ENCODE peak calls at places on chromosomes 6 and 20, in eight cellular contexts. F is heart left ventricle, W is stomach, C is uterus, H is ovary, Z is HCT116, S is transverse colon, B is adrenal gland. P is an unnamed sample.

GRCh38 chr20:32040142-32040953 is 11.7 kb upstream of the HCK start:
- DNase-seq in W (no peak), B (peak; percentile 60), H (no peak), C (no peak), S (peak; percentile 30), Z (no peak), F (no peak), P (peak; percentile 77)

GRCh38 chr6:158770533-158770932 is 48.6 kb downstream of the EZR start:
- DNase-seq in F (peak; percentile 61), Z (no peak), B (no peak), S (no peak), H (no peak), W (no peak), C (no peak), P (no peak)

GRCh38 chr6:54291146-54291545 is 17.1 kb upstream of the TINAG start:
- DNase-seq in B (no peak), H (no peak), F (no peak), S (no peak), Z (no peak), W (no peak), C (no peak), P (no peak)

GRCh38 chr6:3247255-3248146 is 11.2 kb upstream of the PSMG4 start:
- DNase-seq in C (peak; percentile 65), F (no peak), H (peak; percentile 82), S (peak; percentile 64), B (peak; percentile 75), W (peak; percentile 46), Z (no peak), P (peak; percentile 71)

GRCh38 chr6:102662851-102663250 is 1269.3 kb downstream of the GRIK2 start:
- DNase-seq in H (no peak), W (no peak), B (no peak), Z (no peak), F (no peak), S (no peak), C (no peak), P (no peak)

GRCh38 chr20:33006776-33007375 is 628 bp upstream of the BPIFB2 start:
- DNase-seq in Z (no peak), H (no peak), W (no peak), B (no peak), F (no peak), C (no peak), S (no peak), P (no peak)

GRCh38 chr6:168558686-168559085 is 117.7 kb downstream of the SMOC2 start:
- DNase-seq in F (no peak), C (no peak), W (no peak), Z (no peak), H (no peak), B (no peak), S (no peak), P (no peak)

GRCh38 chr6:26576929-26577719 is 19.6 kb upstream of the ABT1 start:
- DNase-seq in H (no peak), S (no peak), B (no peak), C (peak; percentile 54), F (peak; percentile 40), W (no peak), Z (peak; percentile 84), P (peak; percentile 33)

GRCh38 chr6:142902636-142903053 is 42.3 kb downstream of the HIVEP2 start:
- DNase-seq in H (peak; percentile 57), S (peak; percentile 67), Z (peak; percentile 80), C (no peak), B (peak; percentile 46), W (peak; percentile 61), F (peak; percentile 46), P (no peak)

GRCh38 chr6:30145818-30146217 is 9.9 kb downstream of the TRIM40 start:
- DNase-seq in S (no peak), H (no peak), Z (no peak), W (no peak), C (no peak), B (no peak), F (no peak), P (no peak)

GRCh38 chr20:46666818-46667515 is 15.7 kb upstream of the SLC13A3 start:
- DNase-seq in S (no peak), W (no peak), Z (no peak), H (no peak), B (no peak), C (no peak), F (no peak), P (no peak)

DNA sequence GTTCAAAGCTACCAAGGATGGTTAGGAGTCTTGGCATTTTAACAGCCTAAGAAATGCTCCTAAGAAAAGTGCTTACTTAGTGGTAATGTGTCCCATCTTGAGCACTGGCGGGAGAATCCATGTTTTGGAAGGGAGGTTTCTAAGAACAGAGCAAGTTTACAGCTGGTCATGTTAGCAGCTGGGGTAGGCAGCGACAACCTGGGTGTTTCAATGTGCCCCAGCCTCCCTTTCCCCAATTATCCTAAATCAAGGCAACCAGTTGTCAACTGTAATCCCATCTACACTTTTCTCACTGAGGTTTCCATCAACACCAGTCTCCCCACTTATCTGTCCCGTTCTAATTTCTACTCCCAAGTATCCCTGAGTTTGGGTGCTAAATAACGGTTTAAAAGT is 1.7 kb upstream of the JAG1 start:
- DNase-seq in H (no peak), W (no peak), B (no peak), C (no peak), Z (no peak), F (no peak), S (no peak), P (no peak)
- H3K27ac ChIP-seq in H (no peak overlapping the region), W (peak overlapping the region; percentile 98), B (peak overlapping the region; percentile 97), C (peak overlapping the region; percentile 100), Z (no peak overlapping the region), F (peak overlapping the region; percentile 91), S (peak overlapping the region; percentile 100), P (peak overlapping the region; percentile 99)

GRCh38 chr6:14210663-14211595 is 93.4 kb downstream of the CD83 start:
- DNase-seq in H (peak; percentile 95), B (peak; percentile 93), F (peak; percentile 96), C (peak; percentile 93), W (peak; percentile 96), Z (peak; percentile 72), S (peak; percentile 96), P (peak; percentile 93)
- TF ChIP-seq POLR2A in H (no peak), B (peak; percentile 54), F (no peak), C (peak; percentile 61), W (peak; percentile 40), Z (no peak), S (peak; percentile 70), P (no peak)

DNA sequence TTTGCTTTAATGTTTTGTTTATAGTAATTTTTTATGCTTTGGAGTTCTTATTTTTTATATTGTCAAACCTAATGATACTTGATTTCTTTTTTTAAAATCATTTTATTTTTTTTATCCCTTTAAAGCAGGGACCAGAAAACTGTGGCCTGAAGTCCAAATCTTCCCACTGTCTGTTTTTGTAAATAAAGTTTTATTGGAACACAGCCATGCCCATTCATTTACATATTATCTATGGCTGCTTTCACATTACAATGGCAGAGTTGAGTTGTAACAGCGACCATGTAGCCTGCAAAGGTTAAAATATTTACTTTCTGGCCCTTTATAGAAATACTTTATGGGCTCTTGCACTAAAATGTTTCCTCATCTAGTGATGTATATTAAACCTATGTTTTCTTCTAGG is 42.3 kb downstream of the PPP1R16B start:
- DNase-seq in H (no peak), W (no peak), F (no peak), S (no peak), Z (no peak), C (no peak), B (no peak), P (no peak)
- H3K27ac ChIP-seq in H (no peak overlapping the region), W (no peak overlapping the region), F (no peak overlapping the region), S (no peak overlapping the region), Z (no peak overlapping the region), C (no peak overlapping the region), B (no peak overlapping the region), P (no peak overlapping the region)

DNA sequence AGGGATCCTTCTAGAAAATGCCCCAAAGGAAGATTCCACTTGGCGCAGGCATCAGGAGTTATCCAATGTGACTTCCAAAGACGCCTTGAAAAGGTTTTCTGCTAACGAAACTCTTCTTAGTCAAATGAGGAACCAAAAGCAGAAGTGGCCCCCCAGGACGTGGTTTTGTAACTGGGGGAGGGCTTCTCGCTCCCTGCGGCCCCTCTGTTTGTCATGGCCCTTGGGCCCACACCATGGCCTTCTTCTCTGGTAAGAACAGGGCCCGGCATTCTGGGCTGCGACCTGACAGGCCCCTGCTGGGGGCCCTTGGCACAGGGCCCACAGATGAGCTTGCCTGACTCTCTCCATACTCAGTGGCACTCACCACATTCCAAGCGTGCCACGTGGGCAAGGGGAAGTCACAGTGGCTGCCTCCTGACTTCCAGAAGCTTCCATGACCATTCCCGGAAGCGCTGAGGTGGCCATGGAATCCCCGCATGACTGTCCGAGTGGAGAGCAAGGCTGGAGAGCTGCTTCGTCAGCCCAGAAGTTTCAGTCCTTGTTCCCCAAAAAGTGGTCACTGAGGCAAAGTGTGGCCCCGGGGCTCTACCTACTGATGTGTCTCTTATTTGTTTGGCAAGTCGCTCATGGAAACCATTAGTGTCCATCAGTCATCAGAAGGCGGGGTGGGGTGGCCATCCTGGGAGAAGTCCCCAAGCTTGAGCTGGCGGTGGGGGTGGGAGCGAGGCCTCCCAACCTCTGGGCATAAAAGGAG is 881 bp upstream of the CTSZ start:
- DNase-seq in C (peak; percentile 25), S (peak; percentile 72), Z (no peak), W (peak; percentile 36), H (no peak), B (peak; percentile 59), F (peak; percentile 53), P (peak; percentile 62)
- TF ChIP-seq POLR2A in C (no peak), S (no peak), Z (no peak), W (no peak), H (no peak), B (no peak), F (no peak), P (no peak)

GRCh38 chr20:50146732-50147662 is 6.5 kb downstream of the PEDS1 start:
- DNase-seq in B (no peak), Z (no peak), S (peak; percentile 66), W (peak; percentile 66), F (peak; percentile 40), C (no peak), H (no peak), P (peak; percentile 82)

GRCh38 chr20:50141811-50142561 is 11.5 kb downstream of the PEDS1 start:
- DNase-seq in C (no peak), S (no peak), F (no peak), H (no peak), W (no peak), B (no peak), Z (no peak), P (no peak)

GRCh38 chr20:50142812-50143211 is 10.7 kb downstream of the PEDS1 start:
- DNase-seq in S (no peak), W (no peak), F (no peak), B (no peak), Z (no peak), C (no peak), H (no peak), P (no peak)

GRCh38 chr20:50146214-50146613 is 7.3 kb downstream of the PEDS1 start:
- DNase-seq in S (no peak), Z (no peak), B (no peak), H (no peak), F (no peak), C (no peak), W (no peak), P (no peak)

GRCh38 chr20:50144362-50144761 is 9.2 kb downstream of the PEDS1 start:
- DNase-seq in B (peak; percentile 88), F (no peak), Z (no peak), W (peak; percentile 39), S (peak; percentile 34), H (no peak), C (peak; percentile 47), P (peak; percentile 76)
- H3K27ac ChIP-seq in B (peak overlapping the region; percentile 70), F (no peak overlapping the region), Z (no peak overlapping the region), W (peak overlapping the region; percentile 37), S (peak overlapping the region; percentile 50), H (no peak overlapping the region), C (no peak overlapping the region), P (peak overlapping the region; percentile 29)